ENCODE peak calls at places on chromosomes 5 and 9, in six cellular contexts. S, N, E, V, Q and Z are unnamed samples.

GRCh38 chr5:32103521-32103920 is 70.6 kb downstream of the GOLPH3 start:
- DNase-seq in S (no peak), N (no peak), E (no peak), V (no peak), Q (no peak), Z (no peak)

GRCh38 chr9:137339606-137340462 is 37.8 kb upstream of the NRARP start:
- DNase-seq in S (no peak), N (no peak), E (no peak), V (no peak), Q (no peak), Z (no peak)

GRCh38 chr5:140351609-140352334 is 5.4 kb upstream of the HBEGF start:
- DNase-seq in S (peak; percentile 35), N (peak; percentile 59), E (peak; percentile 61), V (peak; percentile 61), Q (no peak), Z (peak; percentile 66)

GRCh38 chr9:114790521-114790920 is 15.3 kb downstream of the TNFSF15 start:
- DNase-seq in S (no peak), N (no peak), E (no peak), V (no peak), Q (no peak), Z (no peak)

GRCh38 chr5:97499605-97500004 is 316.6 kb upstream of the RIOK2 start:
- DNase-seq in S (no peak), N (no peak), E (no peak), V (no peak), Q (no peak), Z (no peak)

GRCh38 chr5:91277840-91278239 is 105.3 kb downstream of the ARRDC3 start:
- DNase-seq in S (no peak), N (no peak), E (peak; percentile 24), V (no peak), Q (no peak), Z (no peak)

GRCh38 chr5:37494756-37495155 is 115.6 kb downstream of the WDR70 start:
- DNase-seq in S (no peak), N (no peak), E (no peak), V (no peak), Q (no peak), Z (no peak)

GRCh38 chr5:173051746-173052145 is 4.4 kb upstream of the CREBRF start:
- DNase-seq in S (no peak), N (no peak), E (no peak), V (no peak), Q (no peak), Z (no peak)

GRCh38 chr5:157130933-157131332 is 11.7 kb downstream of the MED7 start:
- DNase-seq in S (no peak), N (no peak), E (no peak), V (no peak), Q (no peak), Z (no peak)

GRCh38 chr5:123752576-123752975 is 240.6 kb downstream of the CSNK1G3 start:
- DNase-seq in S (no peak), N (no peak), E (no peak), V (no peak), Q (no peak), Z (no peak)

GRCh38 chr9:18610956-18611355 is 137.0 kb downstream of the ADAMTSL1 start:
- DNase-seq in S (no peak), N (no peak), E (no peak), V (no peak), Q (no peak), Z (no peak)

GRCh38 chr9:114929166-114929565 is 1.2 kb downstream of the TNFSF8 start:
- DNase-seq in S (no peak), N (no peak), E (no peak), V (no peak), Q (no peak), Z (no peak)

GRCh38 chr9:124410321-124410913 is 4.8 kb downstream of the PSMB7 start:
- DNase-seq in S (no peak), N (no peak), E (no peak), V (no peak), Q (no peak), Z (no peak)

GRCh38 chr5:11504794-11505193 is 399.5 kb downstream of the CTNND2 start:
- DNase-seq in S (no peak), N (no peak), E (no peak), V (no peak), Q (no peak), Z (no peak)

GRCh38 chr9:135299651-135300345 is 179.8 kb upstream of the PPP1R26 start:
- DNase-seq in S (no peak), N (no peak), E (no peak), V (no peak), Q (peak; percentile 31), Z (no peak)

GRCh38 chr9:122029898-122030297 is 63.2 kb downstream of the TTLL11 start:
- DNase-seq in S (no peak), N (no peak), E (no peak), V (no peak), Q (no peak), Z (no peak)

GRCh38 chr5:72472031-72472430 is 35.2 kb downstream of the ZNF366 start:
- DNase-seq in S (no peak), N (no peak), E (no peak), V (no peak), Q (no peak), Z (no peak)

GRCh38 chr9:4547016-4547415 is 56.7 kb downstream of the SLC1A1 start:
- DNase-seq in S (no peak), N (no peak), E (no peak), V (no peak), Q (no peak), Z (no peak)

GRCh38 chr5:75054110-75054930 is 2.0 kb upstream of the GCNT4 start:
- DNase-seq in S (no peak), N (peak; percentile 47), E (no peak), V (no peak), Q (no peak), Z (no peak)

GRCh38 chr9:116756995-116757394 is 69.9 kb downstream of the TRIM32 start:
- DNase-seq in S (no peak), N (no peak), E (no peak), V (no peak), Q (no peak), Z (no peak)

GRCh38 chr5:61132559-61132958 is 29.7 kb downstream of the SMIM15 start:
- DNase-seq in S (no peak), N (peak; percentile 11), E (no peak), V (no peak), Q (no peak), Z (no peak)

GRCh38 chr5:69032009-69032408 is 61.8 kb upstream of the SLC30A5 start:
- DNase-seq in S (no peak), N (peak; percentile 21), E (no peak), V (no peak), Q (no peak), Z (no peak)

GRCh38 chr5:125409101-125409495 is 662.7 kb upstream of the ZNF608 start:
- DNase-seq in S (no peak), N (no peak), E (no peak), V (no peak), Q (no peak), Z (no peak)

GRCh38 chr5:149915392-149916260 is 29.0 kb downstream of the PDE6A start:
- DNase-seq in S (no peak), N (no peak), E (no peak), V (no peak), Q (no peak), Z (no peak)

GRCh38 chr9:86676426-86676825 is 270.9 kb downstream of the GAS1 start:
- DNase-seq in S (no peak), N (no peak), E (no peak), V (no peak), Q (no peak), Z (no peak)

GRCh38 chr5:147558826-147559225 is 49.0 kb upstream of the DPYSL3 start:
- DNase-seq in S (no peak), N (peak; percentile 26), E (no peak), V (no peak), Q (no peak), Z (no peak)

GRCh38 chr9:82583524-82583923 is 479.4 kb downstream of the RASEF start:
- DNase-seq in S (no peak), N (no peak), E (no peak), V (no peak), Q (no peak), Z (no peak)

GRCh38 chr9:133990366-133991210 is 1.5 kb downstream of the VAV2 start:
- DNase-seq in S (no peak), N (no peak), E (peak; percentile 21), V (no peak), Q (no peak), Z (no peak)

GRCh38 chr5:18967637-18968036 is 1020.4 kb downstream of the CDH18 start:
- DNase-seq in S (no peak), N (no peak), E (no peak), V (no peak), Q (no peak), Z (no peak)

GRCh38 chr5:173454381-173454763 is 126.2 kb upstream of the STC2 start:
- DNase-seq in S (no peak), N (no peak), E (no peak), V (no peak), Q (no peak), Z (no peak)

GRCh38 chr5:64497390-64497789 is 8.4 kb upstream of the RGS7BP start:
- DNase-seq in S (no peak), N (peak; percentile 50), E (no peak), V (no peak), Q (no peak), Z (no peak)

GRCh38 chr9:107239474-107239873 is 43.6 kb upstream of the RAD23B start:
- DNase-seq in S (no peak), N (no peak), E (no peak), V (no peak), Q (no peak), Z (no peak)

GRCh38 chr5:177495243-177496060 is 2.0 kb downstream of the PDLIM7 start:
- DNase-seq in S (no peak), N (peak; percentile 68), E (no peak), V (no peak), Q (no peak), Z (no peak)

GRCh38 chr9:115548826-115549225 is 430.9 kb upstream of the TNC start:
- DNase-seq in S (no peak), N (no peak), E (no peak), V (no peak), Q (no peak), Z (no peak)

GRCh38 chr9:99663297-99663696 is 158.4 kb upstream of the NR4A3 start:
- DNase-seq in S (no peak), N (no peak), E (no peak), V (no peak), Q (no peak), Z (no peak)

GRCh38 chr5:79081779-79082178 is 12.2 kb downstream of the BHMT2 start:
- DNase-seq in S (no peak), N (no peak), E (no peak), V (no peak), Q (no peak), Z (no peak)

GRCh38 chr9:121601234-121601633 is 50.2 kb upstream of the DAB2IP start:
- DNase-seq in S (no peak), N (no peak), E (no peak), V (no peak), Q (no peak), Z (no peak)

GRCh38 chr5:132221781-132222648 is 5.6 kb downstream of the P4HA2 start:
- DNase-seq in S (no peak), N (no peak), E (no peak), V (no peak), Q (no peak), Z (no peak)